ENCODE peak calls at places on chromosomes 3 and 15, in five cellular contexts. One of them, this sample, is unnamed.

GRCh38 chr3:195753609-195754008 is 32.8 kb downstream of the MUC20 start:
- DNase-seq in progenitor cell of endocrine pancreas: no peak
- DNase-seq in activated CD4-positive, alpha-beta T cell treated with anti-CD3 and anti-CD28 coated beads, Interleukin-2, amount 50 U/mL, for 1 hour: no peak
- DNase-seq in activated T-cell treated with anti-CD3 and anti-CD28 coated beads for 1 hour: no peak
- DNase-seq in fibroblast of gingiva: no peak
- DNase-seq in this sample: no peak

GRCh38 chr3:33660035-33660434 is 58.0 kb downstream of the CLASP2 start:
- DNase-seq in fibroblast of gingiva: no peak
- DNase-seq in activated T-cell treated with anti-CD3 and anti-CD28 coated beads for 1 hour: no peak
- DNase-seq in progenitor cell of endocrine pancreas: no peak
- DNase-seq in activated CD4-positive, alpha-beta T cell treated with anti-CD3 and anti-CD28 coated beads, Interleukin-2, amount 50 U/mL, for 1 hour: no peak
- DNase-seq in this sample: no peak

GRCh38 chr15:79539426-79539825 is 107.3 kb downstream of the MINAR1 start:
- DNase-seq in activated CD4-positive, alpha-beta T cell treated with anti-CD3 and anti-CD28 coated beads, Interleukin-2, amount 50 U/mL, for 1 hour: no peak
- DNase-seq in fibroblast of gingiva: no peak
- DNase-seq in activated T-cell treated with anti-CD3 and anti-CD28 coated beads for 1 hour: no peak
- DNase-seq in progenitor cell of endocrine pancreas: no peak
- DNase-seq in this sample: no peak

GRCh38 chr3:148992635-148993230 is 1.4 kb downstream of the GYG1 start:
- DNase-seq in activated T-cell treated with anti-CD3 and anti-CD28 coated beads for 1 hour: no peak
- DNase-seq in fibroblast of gingiva: no peak
- DNase-seq in activated CD4-positive, alpha-beta T cell treated with anti-CD3 and anti-CD28 coated beads, Interleukin-2, amount 50 U/mL, for 1 hour: no peak
- DNase-seq in progenitor cell of endocrine pancreas: no peak
- DNase-seq in this sample: no peak

GRCh38 chr3:38125305-38126120 is 11.4 kb downstream of the ACAA1 start:
- DNase-seq in activated CD4-positive, alpha-beta T cell treated with anti-CD3 and anti-CD28 coated beads, Interleukin-2, amount 50 U/mL, for 1 hour: no peak
- DNase-seq in activated T-cell treated with anti-CD3 and anti-CD28 coated beads for 1 hour: no peak
- DNase-seq in progenitor cell of endocrine pancreas: no peak
- DNase-seq in fibroblast of gingiva: no peak
- DNase-seq in this sample: no peak

GRCh38 chr3:43582876-43583275 is 38.9 kb downstream of the ANO10 start:
- DNase-seq in activated CD4-positive, alpha-beta T cell treated with anti-CD3 and anti-CD28 coated beads, Interleukin-2, amount 50 U/mL, for 1 hour: no peak
- DNase-seq in activated T-cell treated with anti-CD3 and anti-CD28 coated beads for 1 hour: no peak
- DNase-seq in fibroblast of gingiva: no peak
- DNase-seq in progenitor cell of endocrine pancreas: no peak
- DNase-seq in this sample: no peak

GRCh38 chr3:183315739-183316138 is 62.7 kb downstream of the B3GNT5 start:
- DNase-seq in activated T-cell treated with anti-CD3 and anti-CD28 coated beads for 1 hour: no peak
- DNase-seq in progenitor cell of endocrine pancreas: no peak
- DNase-seq in activated CD4-positive, alpha-beta T cell treated with anti-CD3 and anti-CD28 coated beads, Interleukin-2, amount 50 U/mL, for 1 hour: no peak
- DNase-seq in fibroblast of gingiva: no peak
- DNase-seq in this sample: no peak

GRCh38 chr15:48355377-48355776 is 24.1 kb downstream of the DUT start:
- DNase-seq in activated CD4-positive, alpha-beta T cell treated with anti-CD3 and anti-CD28 coated beads, Interleukin-2, amount 50 U/mL, for 1 hour: no peak
- DNase-seq in progenitor cell of endocrine pancreas: no peak
- DNase-seq in fibroblast of gingiva: no peak
- DNase-seq in activated T-cell treated with anti-CD3 and anti-CD28 coated beads for 1 hour: no peak
- DNase-seq in this sample: no peak

This sample was measured in CD8-positive, alpha-beta T cell.